ENCODE peak calls at places on chromosomes 16 and 17, in ten cellular contexts. Q, A, W, Z, D, T, M, N, S and G are unnamed samples.
A peak's percentile ranks its signal among the peaks of the same experiment; 100 is the strongest.

GRCh38 chr17:58191259-58191896 is 1.1 kb upstream of the EPX start:
- DNase-seq in Q (no peak), A (no peak), W (no peak), Z (no peak), D (no peak), T (no peak), M (no peak), N (no peak), S (no peak), G (no peak)

GRCh38 chr17:29443041-29443440 is 52.9 kb downstream of the TAOK1 start:
- DNase-seq in Q (no peak), A (no peak), W (no peak), Z (no peak), D (no peak), T (no peak), M (no peak), N (no peak), S (no peak), G (no peak)

GRCh38 chr17:28008526-28008925 is 34.0 kb upstream of the NLK start:
- DNase-seq in Q (no peak), A (peak; percentile 80), W (no peak), Z (peak; percentile 88), D (peak; percentile 57), T (no peak), M (peak; percentile 22), N (no peak), S (peak; percentile 34), G (no peak)

GRCh38 chr16:26731729-26732128 is 335.0 kb upstream of the C16orf82 start:
- DNase-seq in Q (no peak), A (no peak), W (no peak), Z (no peak), D (no peak), T (no peak), M (no peak), N (no peak), S (no peak), G (no peak)

GRCh38 chr17:75707096-75707720 is 14.1 kb upstream of the ITGB4 start:
- DNase-seq in Q (no peak), A (peak; percentile 38), W (no peak), Z (no peak), D (no peak), T (no peak), M (peak; percentile 53), N (peak; percentile 87), S (no peak), G (no peak)

GRCh38 chr17:70107441-70107840 is 32.4 kb downstream of the KCNJ16 start:
- DNase-seq in Q (no peak), A (no peak), W (no peak), Z (no peak), D (no peak), T (no peak), M (no peak), N (no peak), S (no peak), G (no peak)

GRCh38 chr16:87570938-87571867 is 31.1 kb upstream of the JPH3 start:
- DNase-seq in Q (no peak), A (peak; percentile 75), W (no peak), Z (peak; percentile 73), D (peak; percentile 75), T (peak; percentile 80), M (peak; percentile 47), N (no peak), S (peak; percentile 40), G (no peak)

GRCh38 chr16:66979011-66979717 is 9.2 kb upstream of the CES4A start:
- DNase-seq in Q (no peak), A (peak; percentile 37), W (no peak), Z (no peak), D (no peak), T (peak; percentile 92), M (peak; percentile 48), N (peak; percentile 84), S (peak; percentile 40), G (no peak)

GRCh38 chr17:37710344-37710886 is 34.4 kb downstream of the HNF1B start:
- DNase-seq in Q (no peak), A (peak; percentile 69), W (no peak), Z (peak; percentile 94), D (peak; percentile 85), T (peak; percentile 62), M (no peak), N (no peak), S (no peak), G (no peak)

GRCh38 chr16:24139282-24139681 is 116.9 kb upstream of the CACNG3 start:
- DNase-seq in Q (no peak), A (no peak), W (no peak), Z (no peak), D (no peak), T (no peak), M (no peak), N (no peak), S (no peak), G (no peak)

GRCh38 chr17:1720856-1721386 is 3.6 kb upstream of the WDR81 start:
- DNase-seq in Q (peak; percentile 64), A (peak; percentile 67), W (no peak), Z (peak; percentile 64), D (peak; percentile 61), T (peak; percentile 67), M (no peak), N (peak; percentile 86), S (no peak), G (no peak)

GRCh38 chr17:50308666-50309065 is 34.4 kb downstream of the TMEM92 start:
- DNase-seq in Q (no peak), A (peak; percentile 24), W (no peak), Z (no peak), D (peak; percentile 42), T (no peak), M (no peak), N (no peak), S (no peak), G (no peak)

DNA sequence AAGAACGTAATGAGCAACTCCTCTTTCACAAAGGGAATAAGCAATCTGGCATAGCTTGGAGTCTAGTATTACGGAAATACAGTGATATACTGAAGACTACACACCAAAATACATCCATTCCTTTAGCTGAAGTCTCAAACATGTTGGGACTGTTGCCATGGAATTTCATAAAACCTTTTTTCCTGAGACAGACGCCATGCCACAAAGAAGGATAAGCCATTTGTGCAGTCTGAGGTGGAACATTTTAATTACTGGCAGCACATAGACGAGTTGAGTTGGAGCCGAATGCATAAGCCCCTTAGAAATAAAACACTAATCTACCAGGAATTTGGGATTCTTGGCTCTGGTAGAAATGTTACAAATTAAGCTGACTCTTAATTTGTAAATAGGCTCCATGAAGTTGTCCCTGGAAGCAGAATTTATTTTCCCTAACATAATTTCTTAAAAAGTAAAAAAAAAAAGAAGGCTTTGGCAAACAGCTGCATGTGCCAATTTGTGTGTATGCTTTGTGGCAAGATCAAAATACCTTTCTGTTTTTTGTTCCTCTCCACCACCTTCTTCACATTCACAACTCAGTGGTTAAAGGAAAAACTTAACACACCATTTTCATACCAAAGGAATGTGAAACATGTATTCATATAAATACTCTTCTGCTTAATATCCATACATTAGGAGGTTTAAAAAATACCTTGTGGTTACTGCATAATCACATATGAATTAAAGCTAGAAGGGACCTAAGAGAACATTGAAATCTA is 25.5 kb downstream of the GRB7 start:
- DNase-seq in Q (no peak), A (peak; percentile 73), W (no peak), Z (no peak), D (no peak), T (no peak), M (no peak), N (no peak), S (no peak), G (no peak)
- H3K27ac ChIP-seq in Q (no peak overlapping the region), A (no peak overlapping the region), W (no peak overlapping the region), Z (no peak overlapping the region), D (no peak overlapping the region), T (no peak overlapping the region), M (no peak overlapping the region), N (peak overlapping the region; percentile 41), S (no peak overlapping the region), G (no peak overlapping the region)

GRCh38 chr17:16419929-16420271 is 4.5 kb downstream of the TRPV2 start:
- DNase-seq in Q (no peak), A (peak; percentile 67), W (no peak), Z (no peak), D (peak; percentile 92), T (no peak), M (no peak), N (no peak), S (no peak), G (no peak)
- H3K27ac ChIP-seq in Q (peak overlapping the region; percentile 19), A (no peak overlapping the region), W (no peak overlapping the region), Z (no peak overlapping the region), D (peak overlapping the region; percentile 99), T (peak overlapping the region; percentile 38), M (no peak overlapping the region), N (no peak overlapping the region), S (no peak overlapping the region), G (no peak overlapping the region)

GRCh38 chr16:89404561-89404960 is 85.8 kb downstream of the ANKRD11 start:
- DNase-seq in Q (no peak), A (no peak), W (no peak), Z (no peak), D (no peak), T (no peak), M (peak; percentile 49), N (no peak), S (no peak), G (no peak)
- H3K27ac ChIP-seq in Q (no peak overlapping the region), A (no peak overlapping the region), W (no peak overlapping the region), Z (no peak overlapping the region), D (no peak overlapping the region), T (no peak overlapping the region), M (peak overlapping the region; percentile 60), N (no peak overlapping the region), S (no peak overlapping the region), G (no peak overlapping the region)

GRCh38 chr16:58518980-58519368 is 3.7 kb downstream of the SETD6 start:
- DNase-seq in Q (no peak), A (no peak), W (no peak), Z (no peak), D (no peak), T (no peak), M (no peak), N (no peak), S (no peak), G (no peak)
- H3K27ac ChIP-seq in Q (no peak overlapping the region), A (peak overlapping the region; percentile 10), W (no peak overlapping the region), Z (no peak overlapping the region), D (no peak overlapping the region), T (no peak overlapping the region), M (no peak overlapping the region), N (no peak overlapping the region), S (no peak overlapping the region), G (no peak overlapping the region)

GRCh38 chr16:11956558-11956957 is 8.5 kb upstream of the TNFRSF17 start:
- DNase-seq in Q (no peak), A (no peak), W (no peak), Z (no peak), D (no peak), T (no peak), M (no peak), N (no peak), S (no peak), G (no peak)
- H3K27ac ChIP-seq in Q (no peak overlapping the region), A (no peak overlapping the region), W (no peak overlapping the region), Z (no peak overlapping the region), D (no peak overlapping the region), T (no peak overlapping the region), M (no peak overlapping the region), N (no peak overlapping the region), S (no peak overlapping the region), G (no peak overlapping the region)

DNA sequence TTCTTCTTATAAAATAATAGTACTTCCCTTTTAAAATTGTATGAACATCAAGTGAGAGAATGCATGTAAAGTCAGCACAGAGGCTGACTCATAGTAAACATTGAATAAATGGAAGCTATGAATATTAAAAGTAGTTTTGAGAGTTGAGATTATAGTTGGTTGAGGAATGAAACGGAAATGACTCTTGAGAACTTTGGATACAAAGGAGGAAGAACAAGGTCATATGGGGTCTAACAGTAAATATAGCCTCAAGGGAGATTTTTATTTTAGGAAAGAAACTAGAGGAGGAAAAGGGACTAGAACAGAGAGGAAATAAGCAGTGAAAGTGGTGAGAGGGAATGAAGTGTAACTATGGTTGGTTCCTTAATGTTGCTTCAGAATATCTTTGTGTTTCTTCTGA is 165.0 kb downstream of the CHD9 start:
- DNase-seq in Q (no peak), A (peak; percentile 49), W (no peak), Z (no peak), D (peak; percentile 45), T (no peak), M (no peak), N (no peak), S (no peak), G (no peak)
- H3K27ac ChIP-seq in Q (no peak overlapping the region), A (peak overlapping the region; percentile 66), W (no peak overlapping the region), Z (no peak overlapping the region), D (no peak overlapping the region), T (peak overlapping the region; percentile 76), M (peak overlapping the region; percentile 79), N (peak overlapping the region; percentile 77), S (peak overlapping the region; percentile 77), G (peak overlapping the region; percentile 12)